ENCODE peak calls at places on chromosome 7, in five cellular contexts. L is RWPE1, P is NCI-H1105, K is astrocyte of the spinal cord, Z is HTR-8/SVneo. Y is an unnamed sample.

GRCh38 chr7:108380527-108380926 is 75.7 kb downstream of the NRCAM start:
- DNase-seq in L (no peak), P (no peak), K (no peak), Z (no peak), Y (no peak)

GRCh38 chr7:142140560-142140959 is 29.0 kb downstream of the MGAM2 start:
- DNase-seq in L (no peak), P (no peak), K (no peak), Z (no peak), Y (no peak)

GRCh38 chr7:114082934-114083647 is 164.3 kb upstream of the PPP1R3A start:
- DNase-seq in L (no peak), P (no peak), K (peak), Z (no peak), Y (peak)

GRCh38 chr7:138105216-138105615 is 29.0 kb downstream of the AKR1D1 start:
- DNase-seq in L (no peak), P (no peak), K (no peak), Z (no peak), Y (no peak)

GRCh38 chr7:33452805-33453502 is 323.6 kb downstream of the BBS9 start:
- DNase-seq in L (no peak), P (no peak), K (peak), Z (no peak), Y (no peak)

GRCh38 chr7:11376549-11376948 is 402.9 kb downstream of the PHF14 start:
- DNase-seq in L (no peak), P (no peak), K (no peak), Z (no peak), Y (no peak)

GRCh38 chr7:83413831-83414230 is 235.1 kb downstream of the SEMA3E start:
- DNase-seq in L (no peak), P (peak), K (peak), Z (no peak), Y (no peak)

GRCh38 chr7:44275829-44276570 is 49.4 kb downstream of the CAMK2B start:
- DNase-seq in L (no peak), P (no peak), K (no peak), Z (no peak), Y (no peak)

GRCh38 chr7:18064242-18064838 is 36.7 kb upstream of the PRPS1L1 start:
- DNase-seq in L (no peak), P (no peak), K (no peak), Z (no peak), Y (no peak)

GRCh38 chr7:97409346-97409745 is 291.8 kb downstream of the SDHAF3 start:
- DNase-seq in L (no peak), P (no peak), K (no peak), Z (no peak), Y (no peak)

GRCh38 chr7:99248391-99249067 is 24.1 kb upstream of the MYH16 start:
- DNase-seq in L (no peak), P (no peak), K (no peak), Z (no peak), Y (no peak)

GRCh38 chr7:67343566-67343965 is 346.9 kb downstream of the TYW1 start:
- DNase-seq in L (no peak), P (peak), K (no peak), Z (no peak), Y (no peak)

GRCh38 chr7:98354511-98355249 is 46.2 kb downstream of the BAIAP2L1 start:
- DNase-seq in L (peak), P (no peak), K (peak), Z (peak), Y (no peak)

GRCh38 chr7:122300607-122301079 is 3.9 kb downstream of the FEZF1 start:
- DNase-seq in L (no peak), P (peak), K (peak), Z (no peak), Y (no peak)

GRCh38 chr7:25846722-25847121 is 305.3 kb upstream of the NFE2L3 start:
- DNase-seq in L (no peak), P (peak), K (peak), Z (peak), Y (peak)

GRCh38 chr7:75813781-75814236 is at the start of gene CCL24:
- DNase-seq in L (no peak), P (no peak), K (no peak), Z (no peak), Y (no peak)

GRCh38 chr7:38224392-38224791 is 46.3 kb downstream of the STARD3NL start:
- DNase-seq in L (no peak), P (no peak), K (no peak), Z (no peak), Y (no peak)

GRCh38 chr7:45642044-45642443 is 67.9 kb downstream of the ADCY1 start:
- DNase-seq in L (no peak), P (no peak), K (no peak), Z (no peak), Y (no peak)

GRCh38 chr7:8147760-8148463 is 114.1 kb downstream of the ICA1 start:
- DNase-seq in L (no peak), P (peak), K (no peak), Z (no peak), Y (no peak)

GRCh38 chr7:143393267-143394041 is 12.3 kb downstream of the ZYX start:
- DNase-seq in L (no peak), P (no peak), K (peak), Z (no peak), Y (no peak)

GRCh38 chr7:132402751-132403245 is 173.5 kb downstream of the PLXNA4 start:
- DNase-seq in L (no peak), P (peak), K (peak), Z (no peak), Y (peak)

GRCh38 chr7:133753513-133753912 is 373.6 kb upstream of the LRGUK start:
- DNase-seq in L (peak), P (no peak), K (no peak), Z (no peak), Y (no peak)

GRCh38 chr7:27064169-27064568 is 31.6 kb downstream of the HOXA1 start:
- DNase-seq in L (no peak), P (no peak), K (peak), Z (no peak), Y (no peak)

GRCh38 chr7:123650595-123650994 is 5.1 kb upstream of the LMOD2 start:
- DNase-seq in L (no peak), P (no peak), K (no peak), Z (no peak), Y (no peak)

GRCh38 chr7:90411510-90411909 is 8.2 kb downstream of the CLDN12 start:
- DNase-seq in L (no peak), P (no peak), K (peak), Z (no peak), Y (no peak)

GRCh38 chr7:105792488-105793370 is 83.7 kb downstream of the ATXN7L1 start:
- DNase-seq in L (no peak), P (no peak), K (no peak), Z (no peak), Y (no peak)

GRCh38 chr7:151687523-151688235 is 168.0 kb upstream of the RHEB start:
- DNase-seq in L (peak), P (no peak), K (peak), Z (peak), Y (peak)

GRCh38 chr7:44264221-44264956 is 61.0 kb downstream of the CAMK2B start:
- DNase-seq in L (peak), P (peak), K (no peak), Z (peak), Y (no peak)

GRCh38 chr7:44212581-44213184 is 11.9 kb downstream of the YKT6 start:
- DNase-seq in L (no peak), P (no peak), K (no peak), Z (no peak), Y (no peak)

GRCh38 chr7:32892521-32893224 is 1.1 kb upstream of the KBTBD2 start:
- DNase-seq in L (peak), P (peak), K (peak), Z (peak), Y (peak)

Y was measured in uterus.